ENCODE peak calls at places on chromosomes 13 and 19, in eight cellular contexts. E is cardiac muscle cell, U is lower leg skin, N is progenitor cell of endocrine pancreas, C is ovary, K is LNCaP clone FGC, Q is BJ, V is nephron progenitor cell. L is an unnamed sample.

GRCh38 chr19:22140356-22140755 is 56.4 kb downstream of the ZNF676 start:
- DNase-seq in K (no peak), C (no peak), Q (no peak), N (no peak), U (no peak), E (no peak), V (no peak), L (no peak)

GRCh38 chr13:28458604-28459003 is 36.3 kb downstream of the FLT1 start:
- DNase-seq in U (no peak), V (no peak), K (no peak), E (no peak), C (no peak), Q (no peak), N (no peak), L (no peak)

GRCh38 chr19:47352095-47352494 is 3.0 kb downstream of the DHX34 start:
- DNase-seq in U (no peak), C (no peak), Q (no peak), E (no peak), N (no peak), V (no peak), K (no peak), L (no peak)

GRCh38 chr19:14003279-14004051 is 2.7 kb downstream of the RFX1 start:
- DNase-seq in U (no peak), Q (no peak), E (no peak), K (no peak), V (no peak), N (no peak), C (no peak), L (no peak)

GRCh38 chr19:2242092-2242537 is 5.5 kb downstream of the SF3A2 start:
- DNase-seq in U (no peak), C (no peak), E (no peak), Q (no peak), N (no peak), K (no peak), V (no peak), L (no peak)

GRCh38 chr19:47157455-47158321 is 27.1 kb downstream of the SAE1 start:
- DNase-seq in E (peak), K (no peak), C (no peak), V (peak), N (peak), U (peak), Q (no peak), L (no peak)

GRCh38 chr13:33228645-33229445 is 56.7 kb downstream of the STARD13 start:
- DNase-seq in N (no peak), V (no peak), K (no peak), E (peak), Q (no peak), U (no peak), C (no peak), L (no peak)

GRCh38 chr13:111387945-111388600 is 67.6 kb downstream of the TEX29 start:
- DNase-seq in V (no peak), U (no peak), C (no peak), K (no peak), Q (no peak), N (no peak), E (no peak), L (no peak)

GRCh38 chr13:88800505-88800904 is 1129.3 kb downstream of the SLITRK5 start:
- DNase-seq in K (no peak), C (no peak), Q (no peak), N (no peak), E (no peak), U (no peak), V (no peak), L (no peak)

GRCh38 chr13:53513199-53513598 is 484.6 kb downstream of the OLFM4 start:
- DNase-seq in C (no peak), K (no peak), V (no peak), E (no peak), N (no peak), U (no peak), Q (no peak), L (no peak)

GRCh38 chr13:27770809-27771208 is 21.5 kb upstream of the GSX1 start:
- DNase-seq in N (no peak), C (no peak), Q (no peak), K (peak), E (peak), U (no peak), V (no peak), L (no peak)

GRCh38 chr13:32212420-32212819 is 102.7 kb downstream of the ZAR1L start:
- DNase-seq in U (no peak), V (no peak), K (no peak), Q (peak), C (no peak), E (peak), N (no peak), L (no peak)

GRCh38 chr13:52345631-52346251 is 60.2 kb downstream of the THSD1 start:
- DNase-seq in K (no peak), V (no peak), N (no peak), Q (no peak), E (no peak), C (no peak), U (no peak), L (no peak)

GRCh38 chr19:3099347-3100145 is 5.4 kb downstream of the GNA11 start:
- DNase-seq in V (no peak), K (no peak), N (no peak), C (peak), Q (no peak), U (no peak), E (no peak), L (no peak)

GRCh38 chr13:73849292-73849691 is 284.9 kb downstream of the KLF12 start:
- DNase-seq in Q (no peak), N (no peak), V (no peak), U (no peak), C (no peak), K (peak), E (peak), L (no peak)
- TF ChIP-seq CTCF in Q (peak), N (peak), V (no peak), U (no peak), C (no peak), K (peak), E (peak), L (no peak)

DNA sequence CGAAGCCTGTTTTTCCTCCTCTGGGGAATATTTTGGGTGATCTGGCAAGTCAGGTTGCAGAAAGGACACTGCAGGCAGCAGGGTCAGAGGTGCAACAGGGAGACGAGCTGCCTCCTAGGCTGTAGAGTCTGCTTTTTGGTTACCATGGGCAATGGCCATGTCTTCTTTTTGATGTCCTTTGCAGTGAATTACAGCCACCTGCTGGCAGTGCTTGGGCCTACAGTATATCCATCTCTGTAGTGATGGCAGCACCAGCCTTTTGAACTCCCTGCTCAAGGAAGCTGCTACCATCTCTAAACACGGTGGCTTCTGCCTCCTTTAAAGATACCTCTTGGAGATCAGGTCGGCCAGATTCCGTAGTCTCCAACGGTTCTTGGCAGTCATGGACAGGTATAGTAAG is 73.9 kb downstream of the WTIP start:
- DNase-seq in V (no peak), C (no peak), K (no peak), U (no peak), Q (no peak), E (peak), N (no peak), L (no peak)
- TF ChIP-seq CTCF in V (no peak), C (no peak), K (peak), U (no peak), Q (peak), E (peak), N (peak), L (no peak)

DNA sequence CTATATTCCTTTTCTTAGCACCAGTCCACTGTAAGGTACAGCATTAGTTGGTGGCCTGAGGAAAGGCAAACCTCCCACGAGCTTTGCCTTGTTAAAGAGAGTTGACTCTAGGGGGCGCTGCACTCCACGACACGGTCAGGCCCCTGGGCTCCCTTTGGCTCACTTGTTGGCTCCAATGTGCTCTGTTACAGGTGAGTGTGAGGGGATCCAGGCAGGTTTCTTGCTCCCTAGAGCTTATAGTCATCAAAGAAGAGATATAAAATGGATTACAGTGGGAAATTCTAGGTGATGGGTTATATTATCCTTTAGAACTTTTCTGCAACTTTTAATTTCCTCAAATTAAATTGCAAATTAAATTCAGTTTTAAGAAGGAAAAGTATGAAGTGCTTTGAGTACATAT is 3.7 kb downstream of the WDR87 start:
- DNase-seq in Q (no peak), V (peak), N (peak), K (peak), U (peak), C (peak), E (peak), L (peak)
- TF ChIP-seq CTCF in Q (peak), V (peak), N (peak), K (peak), U (no peak), C (peak), E (peak), L (peak)

DNA sequence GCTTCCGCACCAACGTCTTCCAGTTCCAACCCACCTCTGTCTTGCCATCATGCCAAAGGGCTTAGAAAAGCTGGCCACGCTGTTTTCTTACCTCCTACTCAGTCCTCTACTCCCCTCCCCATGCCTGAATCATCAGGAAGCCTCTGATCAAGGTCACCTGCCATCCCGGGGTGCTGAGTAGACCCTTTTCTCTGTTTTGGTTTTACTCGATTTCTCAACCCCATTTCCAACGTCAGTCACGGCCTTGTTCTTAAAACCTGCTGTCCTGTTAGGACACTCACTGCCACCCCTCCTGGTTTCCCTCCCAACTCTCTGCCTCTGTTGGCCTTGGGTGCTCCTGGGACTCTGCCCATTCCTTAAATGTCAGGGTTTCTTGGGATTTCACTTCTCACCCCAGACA is 350.1 kb downstream of the FOXO1 start:
- DNase-seq in Q (no peak), N (no peak), C (peak), U (no peak), E (no peak), K (no peak), V (no peak), L (no peak)
- TF ChIP-seq CTCF in Q (no peak), N (no peak), C (no peak), U (no peak), E (no peak), K (no peak), V (no peak), L (no peak)

GRCh38 chr13:114281351-114282142 is at the start of gene UPF3A:
- DNase-seq in U (peak), E (peak), Q (peak), N (peak), V (peak), C (peak), K (peak), L (peak)
- TF ChIP-seq CTCF in U (no peak), E (no peak), Q (no peak), N (no peak), V (no peak), C (no peak), K (no peak), L (no peak)

DNA sequence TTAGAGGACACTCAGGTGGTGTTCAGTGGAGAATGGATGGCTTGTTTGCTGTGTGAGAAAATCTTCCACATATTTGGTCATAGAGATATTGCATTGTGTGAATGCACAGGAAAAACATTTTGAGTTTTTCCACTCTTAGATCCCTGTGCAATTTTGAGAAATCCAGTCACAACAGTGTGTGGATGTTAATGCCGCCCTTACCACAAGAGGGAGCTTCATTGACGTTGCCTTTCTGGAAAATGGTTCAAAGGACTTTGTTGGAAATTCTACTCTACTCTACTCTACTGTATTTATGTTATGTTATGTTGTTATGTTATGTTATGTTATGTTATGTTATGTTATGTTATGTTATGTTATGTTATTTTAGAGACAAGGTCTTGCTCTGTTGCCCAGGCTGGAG is 13.4 kb downstream of the ZNF20 start:
- DNase-seq in V (no peak), Q (no peak), C (no peak), U (no peak), E (peak), K (no peak), N (no peak), L (no peak)
- TF ChIP-seq CTCF in V (no peak), Q (peak), C (no peak), U (no peak), E (peak), K (peak), N (peak), L (peak)

GRCh38 chr13:84903391-84903790 is 895.8 kb downstream of the SLITRK6 start:
- DNase-seq in Q (no peak), K (no peak), U (no peak), V (no peak), N (no peak), C (no peak), E (no peak), L (no peak)

DNA sequence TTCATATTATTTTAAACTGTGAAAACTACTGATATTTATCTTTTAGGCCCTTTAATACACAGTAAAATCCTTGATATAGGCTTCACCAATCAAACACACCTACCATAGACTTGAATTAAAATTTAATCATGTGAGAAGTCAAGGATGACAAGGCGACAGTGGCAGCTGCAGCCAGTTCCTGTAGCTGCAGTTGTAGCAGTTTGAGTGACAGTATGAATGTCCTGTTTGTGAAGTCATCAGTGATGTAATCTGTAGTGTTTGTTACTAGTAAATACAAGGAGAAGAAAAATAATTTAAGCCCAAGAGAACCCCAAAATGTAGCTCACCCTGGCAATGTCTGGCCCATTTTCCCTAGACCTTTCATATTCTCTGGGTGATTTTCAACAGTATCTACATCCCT is 897.0 kb downstream of the SLITRK6 start:
- DNase-seq in Q (no peak), K (no peak), U (no peak), V (no peak), E (no peak), N (no peak), C (no peak), L (no peak)
- TF ChIP-seq CTCF in Q (no peak), K (no peak), U (no peak), V (no peak), E (no peak), N (no peak), C (no peak), L (no peak)